ENCODE peak calls at places on chromosome 16, in seven cellular contexts. N, U, R, L, E, Y and X are unnamed samples.

GRCh38 chr16:77675464-77676324 is 46.6 kb upstream of the NUDT7 start:
- DNase-seq in N (peak), U (peak), R (no peak), L (peak), E (peak), Y (peak), X (peak)

GRCh38 chr16:67156146-67156844 is 3.4 kb downstream of the TRADD start:
- DNase-seq in N (no peak), U (no peak), R (no peak), L (no peak), E (no peak), Y (no peak), X (no peak)

GRCh38 chr16:29653436-29653835 is 9.6 kb upstream of the SPN start:
- DNase-seq in N (no peak), U (no peak), R (no peak), L (no peak), E (no peak), Y (no peak), X (no peak)

GRCh38 chr16:24731722-24732419 is 2.4 kb downstream of the TNRC6A start:
- DNase-seq in N (no peak), U (no peak), R (no peak), L (peak), E (peak), Y (no peak), X (no peak)

GRCh38 chr16:28964527-28964926 is 10.1 kb upstream of the SPNS1 start:
- DNase-seq in N (no peak), U (no peak), R (no peak), L (no peak), E (no peak), Y (no peak), X (no peak)

GRCh38 chr16:48366165-48367093 is 18.8 kb downstream of the SIAH1 start:
- DNase-seq in N (peak), U (peak), R (peak), L (peak), E (no peak), Y (peak), X (peak)

GRCh38 chr16:89386337-89386736 is 104.0 kb downstream of the ANKRD11 start:
- DNase-seq in N (no peak), U (no peak), R (no peak), L (no peak), E (no peak), Y (no peak), X (no peak)

GRCh38 chr16:49890876-49891275 is 35.0 kb upstream of the ZNF423 start:
- DNase-seq in N (no peak), U (no peak), R (no peak), L (no peak), E (peak), Y (no peak), X (no peak)

GRCh38 chr16:27242868-27243590 is 25.5 kb downstream of the NSMCE1 start:
- DNase-seq in N (no peak), U (peak), R (peak), L (peak), E (no peak), Y (peak), X (peak)

GRCh38 chr16:15880434-15880833 is 8.0 kb downstream of the CEP20 start:
- DNase-seq in N (no peak), U (no peak), R (no peak), L (no peak), E (no peak), Y (no peak), X (no peak)

GRCh38 chr16:14284930-14285541 is 213.9 kb downstream of the MRTFB start:
- DNase-seq in N (no peak), U (peak), R (no peak), L (peak), E (no peak), Y (peak), X (peak)

GRCh38 chr16:704552-705380 is 835 bp downstream of the FBXL16 start:
- DNase-seq in N (no peak), U (no peak), R (no peak), L (no peak), E (no peak), Y (no peak), X (no peak)

GRCh38 chr16:1054660-1055556 is 17.6 kb upstream of the SSTR5 start:
- DNase-seq in N (no peak), U (peak), R (no peak), L (peak), E (peak), Y (no peak), X (no peak)

GRCh38 chr16:4682084-4682581 is 11.2 kb upstream of the NUDT16L1 start:
- DNase-seq in N (no peak), U (no peak), R (no peak), L (no peak), E (no peak), Y (no peak), X (no peak)

GRCh38 chr16:49854227-49855203 is 1.4 kb downstream of the ZNF423 start:
- DNase-seq in N (no peak), U (no peak), R (no peak), L (peak), E (peak), Y (no peak), X (no peak)

GRCh38 chr16:51553910-51554309 is 402.8 kb upstream of the SALL1 start:
- DNase-seq in N (no peak), U (no peak), R (no peak), L (no peak), E (no peak), Y (no peak), X (no peak)

GRCh38 chr16:79047337-79047736 is 553.2 kb downstream of the MAF start:
- DNase-seq in N (peak), U (no peak), R (no peak), L (no peak), E (no peak), Y (no peak), X (no peak)

GRCh38 chr16:84042879-84043485 is 387 bp upstream of the SLC38A8 start:
- DNase-seq in N (no peak), U (no peak), R (no peak), L (no peak), E (no peak), Y (no peak), X (no peak)

GRCh38 chr16:68416057-68417046 is 32.0 kb downstream of the SMPD3 start:
- DNase-seq in N (no peak), U (no peak), R (no peak), L (no peak), E (peak), Y (no peak), X (no peak)

GRCh38 chr16:84368327-84368996 is at the start of gene ATP2C2:
- DNase-seq in N (no peak), U (no peak), R (no peak), L (no peak), E (peak), Y (no peak), X (no peak)

GRCh38 chr16:72847187-72848044 is 200.5 kb downstream of the ZFHX3 start:
- DNase-seq in N (no peak), U (peak), R (no peak), L (peak), E (no peak), Y (no peak), X (no peak)
- TF ChIP-seq CTCF in N (peak), U (peak), R (peak), L (no peak), E (no peak), Y (peak), X (peak)

DNA sequence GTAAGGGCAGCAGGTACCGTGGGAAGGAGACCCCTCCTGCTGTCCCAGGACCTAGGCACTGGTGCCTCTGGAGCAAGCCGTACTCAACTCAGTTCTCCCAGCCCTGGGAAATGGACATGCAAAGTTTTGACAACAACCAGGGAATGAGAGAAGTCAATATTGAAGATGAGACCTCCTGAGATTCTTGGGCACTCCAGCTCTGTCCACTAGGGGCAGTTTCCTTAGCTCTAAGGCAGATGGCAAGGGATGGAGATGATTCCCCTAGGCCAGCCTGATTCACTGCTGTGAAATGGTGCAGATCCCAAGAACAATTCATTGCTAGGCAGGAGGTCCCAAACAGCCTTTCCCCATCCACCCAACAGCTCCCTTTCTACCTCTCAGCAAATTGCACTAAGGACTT is 20.6 kb upstream of the SDR42E2 start:
- DNase-seq in N (no peak), U (no peak), R (no peak), L (no peak), E (no peak), Y (no peak), X (no peak)
- H3K4me3 ChIP-seq in N (no peak), U (no peak), R (no peak), L (no peak), E (no peak), Y (no peak), X (no peak)

GRCh38 chr16:81537721-81538561 is 93.3 kb downstream of the CMIP start:
- DNase-seq in N (no peak), U (peak), R (no peak), L (no peak), E (peak), Y (no peak), X (no peak)
- TF ChIP-seq CTCF in N (no peak), U (no peak), R (no peak), L (no peak), E (no peak), Y (no peak), X (no peak)

GRCh38 chr16:56941092-56941491 is 9.2 kb downstream of the HERPUD1 start:
- DNase-seq in N (no peak), U (no peak), R (no peak), L (no peak), E (no peak), Y (no peak), X (no peak)

GRCh38 chr16:56939801-56940200 is 7.9 kb downstream of the HERPUD1 start:
- DNase-seq in N (no peak), U (no peak), R (no peak), L (no peak), E (no peak), Y (no peak), X (no peak)

GRCh38 chr16:56936491-56936890 is 4.5 kb downstream of the HERPUD1 start:
- DNase-seq in N (no peak), U (no peak), R (no peak), L (no peak), E (no peak), Y (peak), X (no peak)

GRCh38 chr16:56936950-56937349 is 5.0 kb downstream of the HERPUD1 start:
- DNase-seq in N (no peak), U (no peak), R (no peak), L (no peak), E (no peak), Y (no peak), X (no peak)

DNA sequence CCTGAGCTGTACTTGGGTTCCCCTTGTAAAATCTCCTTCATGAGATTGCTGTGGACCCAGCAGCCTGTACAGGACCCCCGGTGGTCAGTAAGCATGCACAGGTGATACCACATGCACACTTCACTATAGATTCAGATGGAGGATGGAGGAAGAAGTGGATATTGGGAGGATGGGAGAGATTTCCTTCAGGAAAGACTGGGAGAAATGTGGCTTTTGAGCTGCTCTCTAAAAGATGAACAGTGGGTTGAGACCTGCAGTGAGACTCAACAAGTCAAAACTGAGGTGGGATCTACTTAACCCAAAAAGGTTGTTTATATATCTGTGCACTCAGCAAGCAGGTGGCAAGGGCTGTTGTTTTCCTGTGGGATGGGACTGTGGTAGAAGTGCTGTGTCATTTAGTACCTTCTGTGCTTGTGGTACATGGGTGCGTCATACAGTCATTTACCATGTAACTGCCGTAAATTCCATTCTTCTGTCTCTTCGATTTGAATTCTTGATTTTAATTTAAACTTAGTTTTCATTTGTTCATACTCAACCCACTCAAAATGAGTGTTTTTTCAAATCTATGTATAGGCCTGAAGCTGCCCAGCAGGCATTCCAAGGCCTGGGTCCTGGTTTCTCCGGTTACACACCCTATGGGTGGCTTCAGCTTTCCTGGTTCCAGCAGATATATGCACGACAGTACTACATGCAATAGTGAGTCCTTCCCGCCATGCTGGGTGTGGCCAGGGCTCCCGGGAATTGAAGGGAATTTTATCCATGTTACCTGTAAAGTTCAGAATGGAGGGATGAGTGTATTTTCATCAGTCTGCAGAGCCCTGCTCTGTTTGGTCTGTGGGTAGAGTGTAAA is 6.9 kb downstream of the HERPUD1 start:
- DNase-seq in N (no peak), U (no peak), R (no peak), L (no peak), E (no peak), Y (no peak), X (no peak)
- H3K4me3 ChIP-seq in N (no peak), U (no peak), R (no peak), L (no peak), E (peak), Y (no peak), X (no peak)

GRCh38 chr16:56998861-56999260 is 9.5 kb downstream of the NLRC5 start:
- DNase-seq in N (no peak), U (no peak), R (no peak), L (no peak), E (no peak), Y (no peak), X (no peak)

GRCh38 chr16:57001026-57001669 is 11.8 kb downstream of the NLRC5 start:
- DNase-seq in N (no peak), U (no peak), R (no peak), L (no peak), E (no peak), Y (no peak), X (no peak)

GRCh38 chr16:56999409-57000270 is 10.3 kb downstream of the NLRC5 start:
- DNase-seq in N (no peak), U (no peak), R (no peak), L (no peak), E (no peak), Y (no peak), X (no peak)

GRCh38 chr16:56998352-56998751 is 9.0 kb downstream of the NLRC5 start:
- DNase-seq in N (no peak), U (no peak), R (no peak), L (no peak), E (no peak), Y (no peak), X (no peak)

DNA sequence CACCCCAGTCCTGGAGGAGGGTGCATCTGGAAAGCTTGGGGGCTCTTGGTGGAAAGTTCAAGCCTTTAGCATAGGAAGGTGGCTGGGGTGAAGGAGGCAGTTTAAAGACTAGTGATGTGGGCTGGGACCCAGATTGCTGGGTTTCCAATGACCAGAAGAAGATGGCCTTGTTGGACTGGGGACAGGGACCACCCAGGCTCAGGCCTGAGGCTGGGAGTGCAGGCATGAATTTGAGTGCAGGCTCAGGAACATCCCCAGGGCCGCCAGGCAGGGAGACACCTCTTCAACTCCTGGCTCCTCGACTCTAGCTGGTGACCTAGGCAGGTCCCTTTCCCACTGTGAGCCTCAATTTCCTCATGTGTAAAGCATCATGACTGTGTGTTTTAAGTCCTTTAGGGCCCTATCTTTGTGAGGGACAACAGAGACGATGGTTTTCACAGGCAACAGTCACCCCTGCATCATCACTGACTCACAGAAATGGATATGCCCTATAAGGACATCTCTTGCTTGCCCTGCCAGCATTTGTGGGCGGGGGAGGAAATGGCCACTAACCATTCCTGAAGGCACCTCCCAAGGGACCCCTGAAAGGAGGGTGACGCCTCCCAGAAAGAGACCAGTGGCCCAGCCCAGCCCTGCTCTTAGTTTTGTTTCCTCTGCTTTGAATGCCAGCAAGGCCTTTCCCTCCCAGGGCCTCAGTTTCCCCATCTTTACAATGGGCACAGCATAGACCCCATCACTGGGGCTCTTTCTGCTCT is 11.1 kb downstream of the NLRC5 start:
- DNase-seq in N (no peak), U (peak), R (peak), L (peak), E (no peak), Y (peak), X (no peak)
- TF ChIP-seq CTCF in N (no peak), U (no peak), R (no peak), L (no peak), E (no peak), Y (no peak), X (no peak)

GRCh38 chr16:80931985-80932720 is 74.5 kb downstream of the CMC2 start:
- DNase-seq in N (no peak), U (peak), R (no peak), L (peak), E (peak), Y (peak), X (peak)

GRCh38 chr16:80936410-80936809 is 70.3 kb downstream of the CMC2 start:
- DNase-seq in N (no peak), U (peak), R (peak), L (no peak), E (no peak), Y (peak), X (peak)

GRCh38 chr16:80931661-80931984 is 75.1 kb downstream of the CMC2 start:
- DNase-seq in N (no peak), U (no peak), R (no peak), L (no peak), E (no peak), Y (no peak), X (no peak)

GRCh38 chr16:80935691-80936090 is 71.0 kb downstream of the CMC2 start:
- DNase-seq in N (no peak), U (no peak), R (no peak), L (no peak), E (no peak), Y (no peak), X (no peak)

GRCh38 chr16:80932725-80933124 is 74.0 kb downstream of the CMC2 start:
- DNase-seq in N (no peak), U (peak), R (peak), L (peak), E (no peak), Y (peak), X (peak)
- H3K4me3 ChIP-seq in N (no peak), U (peak), R (peak), L (peak), E (no peak), Y (peak), X (peak)

DNA sequence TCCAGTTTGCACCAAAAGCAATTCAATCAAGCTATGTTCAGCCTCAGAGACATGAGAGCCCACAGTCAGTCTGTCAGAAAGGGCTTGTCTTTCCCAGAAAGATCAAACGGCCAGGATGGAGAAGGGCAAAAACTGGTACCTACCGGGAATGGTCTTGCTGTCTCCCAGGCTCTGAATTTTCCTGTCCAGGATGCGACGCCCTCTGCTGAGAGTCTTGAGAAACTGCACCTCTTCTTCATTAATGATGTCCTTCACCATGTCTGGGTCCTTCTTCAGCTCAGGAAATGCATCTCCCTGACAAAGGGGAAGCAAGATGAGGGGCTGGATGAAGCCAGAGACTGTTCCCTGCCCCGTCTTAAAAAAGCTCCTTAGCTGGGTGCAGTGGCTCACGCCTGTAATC is 15.8 kb upstream of the EXOSC6 start:
- DNase-seq in N (no peak), U (peak), R (no peak), L (peak), E (no peak), Y (no peak), X (no peak)
- TF ChIP-seq CTCF in N (peak), U (peak), R (peak), L (peak), E (peak), Y (peak), X (peak)

GRCh38 chr16:47309581-47310312 is 151.1 kb downstream of the ITFG1 start:
- DNase-seq in N (no peak), U (peak), R (no peak), L (no peak), E (no peak), Y (no peak), X (no peak)

GRCh38 chr16:47310792-47311211 is 150.1 kb downstream of the ITFG1 start:
- DNase-seq in N (no peak), U (no peak), R (no peak), L (no peak), E (no peak), Y (no peak), X (no peak)

GRCh38 chr16:47316686-47317085 is 144.2 kb downstream of the ITFG1 start:
- DNase-seq in N (no peak), U (no peak), R (no peak), L (no peak), E (no peak), Y (no peak), X (no peak)

GRCh38 chr16:47308601-47309000 is 152.3 kb downstream of the ITFG1 start:
- DNase-seq in N (no peak), U (no peak), R (no peak), L (no peak), E (no peak), Y (no peak), X (no peak)

DNA sequence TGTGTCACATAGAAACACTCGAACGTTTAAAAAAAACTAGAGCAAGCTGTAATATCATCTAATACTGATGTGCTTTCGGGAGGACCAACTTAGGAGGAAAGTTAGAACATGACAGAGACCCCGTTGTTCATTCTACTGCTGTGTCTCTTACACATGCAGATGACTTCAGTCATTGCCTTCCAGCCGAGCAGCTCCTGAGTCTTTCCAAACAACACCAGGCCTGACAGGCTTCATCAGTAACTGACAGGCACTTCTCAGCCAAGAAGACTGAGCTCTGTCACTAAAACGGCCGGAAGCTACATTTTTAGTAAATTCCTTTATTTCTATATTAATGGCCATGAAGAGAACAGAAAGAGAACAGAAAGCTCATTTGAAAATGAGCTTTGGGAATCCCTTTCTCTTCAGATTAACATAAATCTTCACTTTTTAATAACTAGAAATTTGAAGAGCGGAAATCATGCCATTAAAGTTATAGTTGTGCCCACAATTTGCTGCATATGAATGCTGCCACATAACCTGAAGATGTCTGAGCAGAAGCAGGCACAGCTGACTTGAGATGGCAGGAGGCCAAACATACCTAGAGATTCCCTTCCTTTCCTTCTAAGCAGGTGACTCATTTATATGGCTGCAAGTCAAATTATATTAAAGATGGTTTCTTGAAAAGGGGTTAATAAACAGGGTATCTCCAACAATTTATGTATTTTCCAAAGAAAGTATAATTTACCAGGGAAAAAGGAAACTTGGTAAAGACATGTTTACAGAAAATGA is 148.9 kb downstream of the ITFG1 start:
- DNase-seq in N (no peak), U (peak), R (no peak), L (no peak), E (no peak), Y (no peak), X (peak)
- H3K4me3 ChIP-seq in N (no peak), U (no peak), R (no peak), L (no peak), E (no peak), Y (no peak), X (no peak)